ENCODE peak calls at places on chromosomes 16 and 17, in five cellular contexts. One of them, this sample, is unnamed.
A peak's percentile ranks its signal among the peaks of the same experiment; 100 is the strongest.

GRCh38 chr16:48611329-48612137 is 1.6 kb upstream of the N4BP1 start:
- DNase-seq in Calu3: peak; percentile 42
- DNase-seq in NCI-H1092: no peak
- DNase-seq in activated effector memory CD4-positive, alpha-beta T cell treated with anti-CD3 and anti-CD28 coated beads, Interleukin-2, amount 50 U/mL, for 16 hours: peak; percentile 92
- DNase-seq in fibroblast of lung: no peak
- DNase-seq in this sample: peak; percentile 57

GRCh38 chr16:54180421-54181359 is 105.9 kb downstream of the IRX3 start:
- DNase-seq in Calu3: peak; percentile 11
- DNase-seq in NCI-H1092: no peak
- DNase-seq in activated effector memory CD4-positive, alpha-beta T cell treated with anti-CD3 and anti-CD28 coated beads, Interleukin-2, amount 50 U/mL, for 16 hours: no peak
- DNase-seq in fibroblast of lung: no peak
- DNase-seq in this sample: no peak

GRCh38 chr17:18005496-18005895 is 32.8 kb downstream of the DRC3 start:
- DNase-seq in Calu3: no peak
- DNase-seq in NCI-H1092: no peak
- DNase-seq in activated effector memory CD4-positive, alpha-beta T cell treated with anti-CD3 and anti-CD28 coated beads, Interleukin-2, amount 50 U/mL, for 16 hours: no peak
- DNase-seq in fibroblast of lung: no peak
- DNase-seq in this sample: no peak

GRCh38 chr16:87848676-87849345 is 20.5 kb downstream of the SLC7A5 start:
- DNase-seq in Calu3: no peak
- DNase-seq in NCI-H1092: no peak
- DNase-seq in activated effector memory CD4-positive, alpha-beta T cell treated with anti-CD3 and anti-CD28 coated beads, Interleukin-2, amount 50 U/mL, for 16 hours: no peak
- DNase-seq in fibroblast of lung: no peak
- DNase-seq in this sample: no peak

GRCh38 chr16:79839450-79839849 is 238.9 kb upstream of the MAF start:
- DNase-seq in Calu3: no peak
- DNase-seq in NCI-H1092: no peak
- DNase-seq in activated effector memory CD4-positive, alpha-beta T cell treated with anti-CD3 and anti-CD28 coated beads, Interleukin-2, amount 50 U/mL, for 16 hours: no peak
- DNase-seq in fibroblast of lung: no peak
- DNase-seq in this sample: no peak

GRCh38 chr17:64130559-64131001 is 636 bp upstream of the ERN1 start:
- DNase-seq in Calu3: no peak
- DNase-seq in NCI-H1092: no peak
- DNase-seq in activated effector memory CD4-positive, alpha-beta T cell treated with anti-CD3 and anti-CD28 coated beads, Interleukin-2, amount 50 U/mL, for 16 hours: peak; percentile 87
- DNase-seq in fibroblast of lung: peak; percentile 48
- DNase-seq in this sample: peak; percentile 50

GRCh38 chr16:68116256-68116853 is 31.2 kb downstream of the NFATC3 start:
- DNase-seq in Calu3: no peak
- DNase-seq in NCI-H1092: no peak
- DNase-seq in activated effector memory CD4-positive, alpha-beta T cell treated with anti-CD3 and anti-CD28 coated beads, Interleukin-2, amount 50 U/mL, for 16 hours: no peak
- DNase-seq in fibroblast of lung: peak; percentile 23
- DNase-seq in this sample: no peak

GRCh38 chr17:45436625-45437460 is 4.2 kb upstream of the ARHGAP27 start:
- DNase-seq in Calu3: no peak
- DNase-seq in NCI-H1092: no peak
- DNase-seq in activated effector memory CD4-positive, alpha-beta T cell treated with anti-CD3 and anti-CD28 coated beads, Interleukin-2, amount 50 U/mL, for 16 hours: peak; percentile 57
- DNase-seq in fibroblast of lung: peak; percentile 27
- DNase-seq in this sample: no peak

GRCh38 chr16:77555101-77555500 is 120.3 kb upstream of the ADAMTS18 start:
- DNase-seq in Calu3: no peak
- DNase-seq in NCI-H1092: no peak
- DNase-seq in activated effector memory CD4-positive, alpha-beta T cell treated with anti-CD3 and anti-CD28 coated beads, Interleukin-2, amount 50 U/mL, for 16 hours: no peak
- DNase-seq in fibroblast of lung: peak; percentile 43
- DNase-seq in this sample: no peak

GRCh38 chr17:46199379-46199778 is 6.2 kb upstream of the KANSL1 start:
- DNase-seq in Calu3: no peak
- DNase-seq in NCI-H1092: no peak
- DNase-seq in activated effector memory CD4-positive, alpha-beta T cell treated with anti-CD3 and anti-CD28 coated beads, Interleukin-2, amount 50 U/mL, for 16 hours: no peak
- DNase-seq in fibroblast of lung: peak; percentile 45
- DNase-seq in this sample: no peak

GRCh38 chr17:1718362-1719165 is 5.9 kb upstream of the WDR81 start:
- DNase-seq in Calu3: no peak
- DNase-seq in NCI-H1092: no peak
- DNase-seq in activated effector memory CD4-positive, alpha-beta T cell treated with anti-CD3 and anti-CD28 coated beads, Interleukin-2, amount 50 U/mL, for 16 hours: no peak
- DNase-seq in fibroblast of lung: no peak
- DNase-seq in this sample: no peak

GRCh38 chr16:70701036-70701435 is 15.2 kb upstream of the MTSS2 start:
- DNase-seq in Calu3: no peak
- DNase-seq in NCI-H1092: no peak
- DNase-seq in activated effector memory CD4-positive, alpha-beta T cell treated with anti-CD3 and anti-CD28 coated beads, Interleukin-2, amount 50 U/mL, for 16 hours: no peak
- DNase-seq in fibroblast of lung: no peak
- DNase-seq in this sample: no peak

GRCh38 chr16:57475711-57476339 is 10.5 kb downstream of the DOK4 start:
- DNase-seq in Calu3: peak; percentile 43
- DNase-seq in NCI-H1092: peak; percentile 24
- DNase-seq in activated effector memory CD4-positive, alpha-beta T cell treated with anti-CD3 and anti-CD28 coated beads, Interleukin-2, amount 50 U/mL, for 16 hours: peak; percentile 89
- DNase-seq in fibroblast of lung: peak; percentile 15
- DNase-seq in this sample: peak; percentile 31

GRCh38 chr16:13060932-13061331 is 159.5 kb downstream of the SHISA9 start:
- DNase-seq in Calu3: no peak
- DNase-seq in NCI-H1092: no peak
- DNase-seq in activated effector memory CD4-positive, alpha-beta T cell treated with anti-CD3 and anti-CD28 coated beads, Interleukin-2, amount 50 U/mL, for 16 hours: no peak
- DNase-seq in fibroblast of lung: no peak
- DNase-seq in this sample: no peak

GRCh38 chr17:76048711-76049110 is 21.6 kb upstream of the EVPL start:
- DNase-seq in Calu3: no peak
- DNase-seq in NCI-H1092: no peak
- DNase-seq in activated effector memory CD4-positive, alpha-beta T cell treated with anti-CD3 and anti-CD28 coated beads, Interleukin-2, amount 50 U/mL, for 16 hours: no peak
- DNase-seq in fibroblast of lung: peak; percentile 66
- DNase-seq in this sample: no peak